ENCODE peak calls at places on chromosomes 3 and 15, in four cellular contexts. B is activated CD4-positive, CD25-positive, alpha-beta regulatory T cell treated with anti-CD3 and anti-CD28 coated beads, Interleukin-2, amount 50 U/mL, for 72 hours; R is lower lobe of right lung; M is T-helper 17 cell. N is an unnamed sample.
A peak's percentile ranks its signal among the peaks of the same experiment; 100 is the strongest.

GRCh38 chr3:74614133-74614967 is at the start of gene CNTN3:
- DNase-seq in B (no peak), R (peak; percentile 48), M (no peak), N (peak; percentile 41)

GRCh38 chr3:115512565-115513410 is 110.5 kb upstream of the GAP43 start:
- DNase-seq in B (no peak), R (peak; percentile 48), M (no peak), N (peak; percentile 41)

GRCh38 chr15:99546436-99547100 is 19.2 kb upstream of the MEF2A start:
- DNase-seq in B (no peak), R (no peak), M (no peak), N (no peak)

GRCh38 chr15:98689431-98689861 is 41.1 kb downstream of the IGF1R start:
- DNase-seq in B (no peak), R (no peak), M (no peak), N (peak; percentile 83)

GRCh38 chr3:13401149-13401548 is 19.0 kb downstream of the NUP210 start:
- DNase-seq in B (no peak), R (no peak), M (no peak), N (no peak)

GRCh38 chr15:63015618-63016017 is 26.9 kb upstream of the TPM1 start:
- DNase-seq in B (no peak), R (no peak), M (no peak), N (peak; percentile 84)

GRCh38 chr15:80404057-80404718 is at the start of gene ARNT2:
- DNase-seq in B (no peak), R (peak; percentile 49), M (no peak), N (peak; percentile 50)

GRCh38 chr3:150238995-150239612 is 169.0 kb upstream of the TSC22D2 start:
- DNase-seq in B (no peak), R (no peak), M (no peak), N (no peak)

GRCh38 chr15:55993804-55994539 is 560 bp upstream of the NEDD4 start:
- DNase-seq in B (no peak), R (no peak), M (no peak), N (peak; percentile 73)

GRCh38 chr15:25883860-25884259 is 20.7 kb upstream of the ATP10A start:
- DNase-seq in B (no peak), R (no peak), M (no peak), N (peak; percentile 99)

GRCh38 chr3:44875596-44875995 is 1.2 kb downstream of the TGM4 start:
- DNase-seq in B (no peak), R (no peak), M (no peak), N (no peak)

N was measured in EH.